ENCODE peak calls at places on chromosomes 13 and 19, in ten cellular contexts. F is ovary, A is HCT116, Z is fibroblast of lung, C is heart right ventricle, Y is psoas muscle, V is hepatocyte, J is right lobe of liver, Q is DND-41, T is uterus. N is an unnamed sample. For H3K27me3 and H3K9me3, the result is how much of the 10 kb centered on the place peaks cover.

GRCh38 chr19:29266001-29266400 is 53.0 kb upstream of the UQCRFS1 start:
- DNase-seq in F (no peak), A (no peak), Z (no peak), C (no peak), Y (no peak), V (no peak), J (no peak), Q (no peak), T (no peak), N (no peak)

GRCh38 chr13:110914293-110915056 is 394 bp downstream of the ANKRD10 start:
- DNase-seq in F (peak), A (no peak), Z (peak), C (peak), Y (peak), V (peak), J (peak), Q (peak), T (peak), N (peak)

GRCh38 chr19:55698256-55698655 is 23.2 kb downstream of the EPN1 start:
- DNase-seq in F (peak), A (no peak), Z (no peak), C (no peak), Y (no peak), V (no peak), J (no peak), Q (no peak), T (no peak), N (no peak)

GRCh38 chr19:3433313-3433712 is 47.0 kb downstream of the SMIM24 start:
- DNase-seq in F (no peak), A (no peak), Z (no peak), C (no peak), Y (peak), V (no peak), J (no peak), Q (no peak), T (no peak), N (no peak)

GRCh38 chr13:52599037-52599852 is 43.0 kb upstream of the HNRNPA1L2 start:
- DNase-seq in F (no peak), A (no peak), Z (peak), C (no peak), Y (no peak), V (no peak), J (no peak), Q (no peak), T (no peak), N (no peak)

GRCh38 chr13:52686381-52686780 is 33.7 kb downstream of the SUGT1 start:
- DNase-seq in F (no peak), A (no peak), Z (peak), C (no peak), Y (no peak), V (no peak), J (no peak), Q (no peak), T (no peak), N (no peak)

GRCh38 chr19:40133491-40133890 is 42.7 kb upstream of the ZNF780A start:
- DNase-seq in F (no peak), A (no peak), Z (no peak), C (no peak), Y (no peak), V (no peak), J (no peak), Q (no peak), T (no peak), N (no peak)

GRCh38 chr13:64684685-64685431 is 2545.3 kb downstream of the PCDH9 start:
- DNase-seq in F (no peak), A (no peak), Z (peak), C (no peak), Y (no peak), V (no peak), J (no peak), Q (no peak), T (no peak), N (no peak)

GRCh38 chr19:38062959-38063786 is 156.2 kb downstream of the SIPA1L3 start:
- DNase-seq in F (no peak), A (no peak), Z (peak), C (no peak), Y (no peak), V (no peak), J (no peak), Q (no peak), T (no peak), N (no peak)

GRCh38 chr13:75635101-75635620 is 969 bp upstream of the LMO7 start:
- DNase-seq in F (peak), A (no peak), Z (peak), C (no peak), Y (no peak), V (peak), J (peak), Q (no peak), T (no peak), N (no peak)

GRCh38 chr19:49398001-49398615 is 10.1 kb downstream of the KASH5 start:
- DNase-seq in F (no peak), A (no peak), Z (no peak), C (no peak), Y (no peak), V (no peak), J (no peak), Q (no peak), T (no peak), N (no peak)

GRCh38 chr19:19211499-19212432 is at the start of gene NCAN:
- DNase-seq in F (no peak), A (no peak), Z (no peak), C (no peak), Y (no peak), V (no peak), J (no peak), Q (no peak), T (no peak), N (no peak)

GRCh38 chr13:45297456-45298205 is 43.4 kb downstream of the TPT1 start:
- DNase-seq in F (no peak), A (no peak), Z (no peak), C (no peak), Y (no peak), V (no peak), J (no peak), Q (no peak), T (no peak), N (no peak)

GRCh38 chr19:53394522-53394973 is 401 bp upstream of the ZNF765 start:
- DNase-seq in F (peak), A (no peak), Z (peak), C (peak), Y (peak), V (peak), J (peak), Q (peak), T (peak), N (no peak)

GRCh38 chr19:7931221-7932061 is 5.5 kb upstream of the CTXN1 start:
- DNase-seq in F (peak), A (no peak), Z (no peak), C (no peak), Y (no peak), V (no peak), J (no peak), Q (no peak), T (peak), N (no peak)

GRCh38 chr19:48739400-48739825 is 997 bp downstream of the RASIP1 start:
- DNase-seq in F (no peak), A (no peak), Z (no peak), C (no peak), Y (no peak), V (no peak), J (no peak), Q (no peak), T (no peak), N (no peak)

GRCh38 chr13:53007872-53008271 is 20.7 kb upstream of the OLFM4 start:
- DNase-seq in F (no peak), A (no peak), Z (no peak), C (no peak), Y (no peak), V (no peak), J (no peak), Q (peak), T (peak), N (no peak)

GRCh38 chr19:38044267-38045111 is 137.5 kb downstream of the SIPA1L3 start:
- DNase-seq in F (no peak), A (no peak), Z (peak), C (no peak), Y (no peak), V (no peak), J (no peak), Q (no peak), T (no peak), N (no peak)

GRCh38 chr13:47837104-47837880 is 163.8 kb downstream of the SUCLA2 start:
- DNase-seq in F (no peak), A (no peak), Z (no peak), C (no peak), Y (no peak), V (no peak), J (no peak), Q (no peak), T (no peak), N (no peak)

GRCh38 chr13:97240789-97241734 is 18.9 kb downstream of the MBNL2 start:
- DNase-seq in F (no peak), A (no peak), Z (no peak), C (no peak), Y (no peak), V (no peak), J (no peak), Q (no peak), T (no peak), N (no peak)
- H3K27ac ChIP-seq in F (no peak), A (no peak), Z (no peak), C (peak), Y (peak), V (peak), J (peak), Q (no peak), T (peak), N (no peak)

DNA sequence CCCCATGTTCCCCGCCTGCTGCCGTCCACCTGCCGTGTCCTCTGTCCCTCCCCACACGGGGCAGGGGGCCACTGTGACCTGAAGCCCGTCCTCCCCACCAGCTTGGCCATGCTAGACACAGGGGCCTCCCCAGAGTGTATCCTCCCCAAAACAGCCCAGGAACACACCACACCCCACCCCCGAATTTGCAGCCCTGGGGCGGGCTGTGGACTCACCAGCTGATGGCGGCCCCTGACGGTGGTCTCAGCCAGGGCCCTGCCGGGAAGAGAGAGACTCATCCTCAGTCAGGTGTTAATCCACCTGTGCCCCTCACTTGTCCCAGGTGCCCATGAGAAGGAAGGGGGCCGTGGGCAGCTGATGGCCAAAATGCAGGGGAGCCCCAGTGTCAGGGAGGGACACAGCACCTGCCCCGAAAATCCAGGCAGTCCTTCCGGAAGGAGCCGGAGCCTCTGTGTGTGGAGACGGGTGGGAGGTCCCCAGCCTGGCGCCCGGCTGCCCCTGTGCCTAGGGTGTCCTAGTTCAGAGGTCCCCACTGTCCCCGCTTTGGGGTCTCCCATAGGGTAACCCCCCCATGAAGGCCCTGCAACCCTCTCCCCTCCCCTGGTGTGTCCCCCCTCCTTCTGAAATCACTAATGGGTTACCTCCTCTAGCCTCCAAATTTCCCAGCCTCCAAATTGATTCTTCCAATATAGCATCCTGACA is 39.3 kb upstream of the TCF3 start:
- DNase-seq in F (no peak), A (no peak), Z (no peak), C (no peak), Y (no peak), V (no peak), J (no peak), Q (no peak), T (no peak), N (no peak)
- H3K27me3 ChIP-seq in F (under half), A (under half), Z (under half), C (half or more), Y (under half), V (under half), J (under half), Q (under half), T (under half), N (under half)

GRCh38 chr19:42053037-42053935 is 16.7 kb downstream of the GRIK5 start:
- DNase-seq in F (no peak), A (no peak), Z (no peak), C (no peak), Y (peak), V (no peak), J (no peak), Q (no peak), T (no peak), N (no peak)

GRCh38 chr19:42051166-42052115 is 18.6 kb downstream of the GRIK5 start:
- DNase-seq in F (no peak), A (no peak), Z (no peak), C (no peak), Y (no peak), V (peak), J (no peak), Q (no peak), T (no peak), N (no peak)

GRCh38 chr19:42052241-42052863 is 17.7 kb downstream of the GRIK5 start:
- DNase-seq in F (no peak), A (no peak), Z (no peak), C (no peak), Y (peak), V (no peak), J (no peak), Q (no peak), T (no peak), N (no peak)

GRCh38 chr19:42057856-42058255 is 12.2 kb downstream of the GRIK5 start:
- DNase-seq in F (no peak), A (no peak), Z (no peak), C (no peak), Y (no peak), V (no peak), J (no peak), Q (no peak), T (no peak), N (no peak)

GRCh38 chr19:42054205-42054604 is 15.8 kb downstream of the GRIK5 start:
- DNase-seq in F (no peak), A (no peak), Z (no peak), C (no peak), Y (peak), V (no peak), J (no peak), Q (no peak), T (no peak), N (no peak)
- H3K9me3 ChIP-seq in F (under half), A (under half), Z (under half), C (under half), Y (under half), V (under half), J (under half), Q (under half), T (under half), N (under half)

GRCh38 chr13:37918116-37919100 is 48.8 kb upstream of the TRPC4 start:
- DNase-seq in F (no peak), A (no peak), Z (no peak), C (no peak), Y (no peak), V (peak), J (no peak), Q (no peak), T (peak), N (no peak)
- H3K27ac ChIP-seq in F (no peak), A (no peak), Z (no peak), C (no peak), Y (no peak), V (peak), J (no peak), Q (no peak), T (peak), N (no peak)

GRCh38 chr13:21759911-21760310 is 89.0 kb downstream of the FGF9 start:
- DNase-seq in F (no peak), A (no peak), Z (no peak), C (no peak), Y (no peak), V (no peak), J (no peak), Q (no peak), T (no peak), N (no peak)
- H3K27me3 ChIP-seq in F (under half), A (under half), Z (under half), C (under half), Y (under half), V (under half), J (under half), Q (under half), T (under half), N (under half)

GRCh38 chr19:44525721-44526430 is 3.6 kb downstream of the CEACAM20 start:
- DNase-seq in F (no peak), A (no peak), Z (no peak), C (no peak), Y (no peak), V (no peak), J (no peak), Q (no peak), T (no peak), N (no peak)

GRCh38 chr19:44517146-44517545 is 12.3 kb downstream of the CEACAM20 start:
- DNase-seq in F (no peak), A (no peak), Z (no peak), C (no peak), Y (no peak), V (no peak), J (no peak), Q (no peak), T (no peak), N (no peak)

GRCh38 chr19:44515907-44516306 is 13.6 kb downstream of the CEACAM20 start:
- DNase-seq in F (no peak), A (no peak), Z (no peak), C (no peak), Y (no peak), V (no peak), J (no peak), Q (no peak), T (no peak), N (no peak)

GRCh38 chr19:44521370-44521769 is 8.1 kb downstream of the CEACAM20 start:
- DNase-seq in F (no peak), A (no peak), Z (no peak), C (no peak), Y (no peak), V (no peak), J (no peak), Q (no peak), T (no peak), N (no peak)
- H3K9me3 ChIP-seq in F (under half), A (under half), Z (under half), C (under half), Y (under half), V (under half), J (under half), Q (under half), T (under half), N (under half)

DNA sequence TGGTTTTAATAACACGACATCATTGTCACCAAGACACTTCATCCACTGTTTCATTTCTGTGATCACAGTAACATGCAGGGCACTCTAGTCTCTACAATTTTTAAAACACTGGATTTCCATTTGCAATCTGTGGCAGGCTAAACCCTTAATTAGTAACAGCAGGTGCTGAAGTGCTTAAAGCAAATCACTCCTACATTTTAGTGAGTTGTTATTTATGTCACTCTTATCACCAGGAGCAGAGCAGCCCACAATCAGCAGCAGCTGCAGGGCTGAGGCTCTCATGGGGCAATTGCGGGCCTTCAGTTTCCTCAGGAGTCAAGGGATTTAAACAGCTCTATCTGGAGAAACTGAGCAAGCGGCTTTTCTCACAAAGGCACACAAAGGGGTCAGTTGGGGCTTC is 1.6 kb downstream of the SOHLH2 start:
- DNase-seq in F (no peak), A (no peak), Z (no peak), C (no peak), Y (no peak), V (no peak), J (no peak), Q (no peak), T (no peak), N (no peak)
- H3K27ac ChIP-seq in F (no peak), A (no peak), Z (no peak), C (no peak), Y (no peak), V (no peak), J (no peak), Q (no peak), T (no peak), N (no peak)